ENCODE peak calls at places on chromosomes 16 and 17, in six cellular contexts. V is body of pancreas, K is adrenal gland, I is thoracic aorta, X is kidney, L is IMR-90. N is an unnamed sample. For H3K9me3, the result is how much of the 10 kb centered on the place peaks cover.

GRCh38 chr16:49924078-49924477 is 68.2 kb upstream of the ZNF423 start:
- DNase-seq in V (no peak), K (no peak), I (no peak), X (no peak), L (no peak), N (no peak)

GRCh38 chr17:39622380-39623006 is 4.3 kb upstream of the PPP1R1B start:
- DNase-seq in V (no peak), K (no peak), I (no peak), X (no peak), L (no peak), N (no peak)

GRCh38 chr16:24539850-24540484 is 601 bp downstream of the RBBP6 start:
- DNase-seq in V (peak), K (no peak), I (no peak), X (peak), L (peak), N (no peak)

GRCh38 chr17:77701996-77702395 is 256.5 kb upstream of the TNRC6C start:
- DNase-seq in V (no peak), K (peak), I (no peak), X (no peak), L (no peak), N (no peak)

GRCh38 chr17:61064087-61064951 is 335.3 kb upstream of the TBX2 start:
- DNase-seq in V (no peak), K (no peak), I (no peak), X (no peak), L (no peak), N (no peak)

GRCh38 chr17:74446551-74447500 is 14.9 kb downstream of the GPRC5C start:
- DNase-seq in V (peak), K (peak), I (peak), X (peak), L (no peak), N (no peak)

GRCh38 chr16:12703935-12704334 is 99.8 kb downstream of the CPPED1 start:
- DNase-seq in V (no peak), K (peak), I (no peak), X (no peak), L (peak), N (no peak)

GRCh38 chr16:4240624-4241023 is 1.3 kb downstream of the SRL start:
- DNase-seq in V (no peak), K (no peak), I (no peak), X (no peak), L (no peak), N (no peak)

GRCh38 chr16:47715442-47716054 is 254.4 kb downstream of the PHKB start:
- DNase-seq in V (no peak), K (no peak), I (no peak), X (no peak), L (no peak), N (no peak)

GRCh38 chr17:77556408-77557068 is 402.0 kb upstream of the TNRC6C start:
- DNase-seq in V (no peak), K (no peak), I (no peak), X (peak), L (no peak), N (no peak)

GRCh38 chr17:38464251-38464722 is 36.0 kb downstream of the ARHGAP23 start:
- DNase-seq in V (no peak), K (peak), I (peak), X (peak), L (no peak), N (no peak)

GRCh38 chr17:14724770-14725169 is 423.9 kb downstream of the HS3ST3B1 start:
- DNase-seq in V (no peak), K (no peak), I (no peak), X (no peak), L (no peak), N (no peak)

GRCh38 chr16:8798174-8798527 is 512 bp downstream of the PMM2 start:
- DNase-seq in V (peak), K (no peak), I (no peak), X (no peak), L (peak), N (no peak)

GRCh38 chr17:35889241-35889640 is 9.1 kb upstream of the CCL5 start:
- DNase-seq in V (no peak), K (no peak), I (no peak), X (no peak), L (no peak), N (no peak)

GRCh38 chr17:7574176-7574953 is 5.1 kb upstream of the CD68 start:
- DNase-seq in V (no peak), K (no peak), I (no peak), X (no peak), L (peak), N (no peak)

GRCh38 chr17:65433157-65433556 is 128.3 kb downstream of the AXIN2 start:
- DNase-seq in V (no peak), K (no peak), I (no peak), X (no peak), L (no peak), N (no peak)

GRCh38 chr17:59666235-59666634 is 41.0 kb downstream of the PTRH2 start:
- DNase-seq in V (no peak), K (no peak), I (no peak), X (no peak), L (no peak), N (no peak)

GRCh38 chr16:50401355-50401754 is 32.6 kb upstream of the BRD7 start:
- DNase-seq in V (no peak), K (no peak), I (no peak), X (no peak), L (no peak), N (no peak)

GRCh38 chr17:77725851-77726250 is 232.7 kb upstream of the TNRC6C start:
- DNase-seq in V (no peak), K (peak), I (no peak), X (no peak), L (no peak), N (no peak)

GRCh38 chr17:66673668-66674276 is 161.1 kb upstream of the CACNG5 start:
- DNase-seq in V (peak), K (peak), I (no peak), X (no peak), L (peak), N (peak)

GRCh38 chr17:4901648-4902344 is 1.1 kb downstream of the CHRNE start:
- DNase-seq in V (peak), K (no peak), I (no peak), X (peak), L (no peak), N (no peak)

GRCh38 chr17:4235372-4236279 is 28.2 kb downstream of the ANKFY1 start:
- DNase-seq in V (no peak), K (no peak), I (no peak), X (no peak), L (peak), N (no peak)

GRCh38 chr17:43438626-43439529 is 40.1 kb downstream of the ARL4D start:
- DNase-seq in V (no peak), K (no peak), I (no peak), X (no peak), L (peak), N (no peak)

GRCh38 chr17:27469256-27469655 is 13.0 kb downstream of the KSR1 start:
- DNase-seq in V (no peak), K (no peak), I (no peak), X (no peak), L (no peak), N (no peak)

GRCh38 chr16:53546988-53547391 is 44.0 kb upstream of the AKTIP start:
- DNase-seq in V (no peak), K (no peak), I (no peak), X (no peak), L (peak), N (no peak)

GRCh38 chr17:72407336-72408121 is 286.7 kb downstream of the SOX9 start:
- DNase-seq in V (peak), K (peak), I (peak), X (peak), L (peak), N (peak)

GRCh38 chr17:72406501-72406900 is 285.7 kb downstream of the SOX9 start:
- DNase-seq in V (no peak), K (no peak), I (no peak), X (no peak), L (no peak), N (no peak)

GRCh38 chr17:72403713-72404209 is 282.9 kb downstream of the SOX9 start:
- DNase-seq in V (no peak), K (no peak), I (no peak), X (no peak), L (no peak), N (no peak)

GRCh38 chr17:72404872-72405271 is 284.1 kb downstream of the SOX9 start:
- DNase-seq in V (no peak), K (no peak), I (no peak), X (no peak), L (peak), N (no peak)

DNA sequence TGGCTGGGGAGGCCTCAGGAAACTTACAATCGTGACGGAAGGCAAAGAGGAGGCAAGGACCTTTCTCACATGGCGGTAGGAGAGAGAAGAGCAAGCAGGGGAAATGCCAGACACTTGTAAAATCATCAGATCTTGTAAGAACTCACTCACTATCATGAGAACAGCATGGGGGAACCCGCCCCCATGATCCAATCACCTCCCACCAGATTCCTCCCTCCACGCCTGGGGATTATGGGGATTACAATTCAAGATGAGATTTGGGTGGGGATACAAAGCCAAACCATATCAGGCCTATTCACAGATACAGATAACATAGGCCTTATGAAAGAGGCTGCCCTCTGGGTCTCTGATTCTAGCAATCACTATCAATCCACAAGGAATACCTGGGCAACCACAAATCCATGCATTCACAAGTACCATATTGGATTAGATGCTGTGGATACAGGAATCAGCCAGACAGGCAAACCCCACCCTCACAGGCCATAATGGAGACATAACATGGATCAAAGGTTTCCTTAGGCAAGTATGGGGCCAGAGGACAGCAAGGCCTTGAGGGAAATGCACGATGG is 284.9 kb downstream of the SOX9 start:
- DNase-seq in V (no peak), K (no peak), I (no peak), X (no peak), L (no peak), N (no peak)
- H3K4me3 ChIP-seq in V (no peak), K (no peak), I (no peak), X (no peak), L (no peak), N (no peak)

GRCh38 chr16:11511328-11511727 is 75.4 kb downstream of the LITAF start:
- DNase-seq in V (no peak), K (no peak), I (no peak), X (no peak), L (no peak), N (no peak)
- H3K27ac ChIP-seq in V (no peak), K (no peak), I (no peak), X (no peak), L (no peak), N (no peak)

DNA sequence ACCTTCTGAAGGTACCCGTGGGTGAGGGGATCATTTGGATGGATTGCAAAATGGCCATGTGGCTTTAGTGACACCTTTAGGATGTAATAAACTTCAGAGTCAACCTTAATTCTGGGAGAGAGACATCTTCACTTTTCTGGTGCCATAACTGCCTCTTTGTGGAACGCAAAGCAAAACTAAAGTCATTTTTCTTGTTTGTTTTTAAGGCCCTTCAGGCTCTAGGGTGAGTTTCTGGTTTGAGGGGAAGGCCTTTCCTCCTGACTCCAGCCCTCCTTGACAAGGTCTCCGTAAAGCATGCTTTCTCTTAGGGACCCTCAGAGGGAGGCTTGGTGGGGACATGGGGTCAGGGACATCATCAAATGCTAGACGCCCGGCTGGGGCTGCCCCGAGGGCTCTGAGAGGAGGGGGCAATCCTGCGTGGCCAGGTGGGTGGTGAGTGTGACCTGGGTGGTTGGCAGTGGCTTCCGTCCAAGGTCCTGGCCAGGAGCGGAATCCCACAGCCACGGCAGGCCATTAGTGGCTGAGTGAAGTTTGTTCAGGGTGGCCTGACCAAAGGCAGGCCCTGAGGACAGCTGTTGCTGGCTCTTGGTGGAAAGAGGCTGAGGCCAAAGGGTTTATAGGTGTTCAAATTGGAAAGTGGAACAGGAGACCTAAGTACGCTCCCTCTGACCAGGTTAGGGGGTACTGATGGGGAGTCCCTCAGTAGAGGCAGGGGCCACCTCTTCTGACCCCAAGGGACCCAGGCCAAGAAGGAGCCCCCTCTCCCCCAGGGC is 112.2 kb downstream of the METRNL start:
- DNase-seq in V (peak), K (peak), I (no peak), X (peak), L (no peak), N (no peak)
- H3K9me3 ChIP-seq in V (under half), K (under half), I (under half), X (under half), L (under half), N (under half)

DNA sequence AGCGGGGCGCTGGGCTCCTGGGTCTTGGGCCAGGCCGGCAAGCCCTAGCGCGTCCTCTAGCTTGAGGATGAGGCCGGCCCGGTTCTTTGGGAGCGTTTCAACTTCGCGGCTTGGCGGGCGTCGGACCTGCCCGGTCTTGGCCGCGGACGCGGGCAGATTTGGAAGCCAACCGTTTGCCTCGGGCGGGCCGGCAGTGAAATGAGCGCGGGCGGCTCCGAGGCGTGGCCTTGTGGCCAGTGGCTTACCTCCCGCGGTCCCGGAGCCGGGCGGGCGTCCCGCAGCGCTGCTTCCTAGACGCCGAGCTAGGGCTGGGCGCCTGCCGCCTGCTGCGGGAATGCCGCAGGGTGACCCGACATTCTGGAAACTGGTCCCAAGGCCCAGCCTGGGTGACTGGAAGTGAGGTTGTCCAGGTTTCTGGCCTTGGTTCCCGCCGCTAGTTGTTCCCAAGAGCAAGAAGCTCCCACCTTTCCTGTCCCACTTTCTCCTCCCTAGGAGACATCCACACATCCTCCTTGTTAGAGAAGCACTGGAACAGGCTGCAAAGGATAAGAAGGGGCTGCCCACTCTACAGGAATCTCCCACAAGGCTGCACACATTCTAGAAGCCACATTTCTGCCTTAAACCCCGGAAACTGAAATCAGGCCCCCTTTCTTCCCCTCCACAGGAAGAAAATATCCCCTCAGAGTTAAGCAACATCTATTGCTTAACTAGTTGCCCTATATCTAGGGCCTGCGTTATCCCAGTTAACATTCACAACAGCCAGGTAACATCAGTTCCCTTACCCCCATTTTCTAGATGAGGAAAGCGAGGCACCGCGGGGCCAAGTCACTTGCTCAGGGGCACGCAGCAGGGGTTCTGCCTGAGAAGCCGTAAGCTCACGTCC is 4.5 kb upstream of the CBX8 start:
- DNase-seq in V (peak), K (no peak), I (no peak), X (no peak), L (no peak), N (no peak)
- H3K4me3 ChIP-seq in V (no peak), K (no peak), I (peak), X (no peak), L (no peak), N (no peak)

DNA sequence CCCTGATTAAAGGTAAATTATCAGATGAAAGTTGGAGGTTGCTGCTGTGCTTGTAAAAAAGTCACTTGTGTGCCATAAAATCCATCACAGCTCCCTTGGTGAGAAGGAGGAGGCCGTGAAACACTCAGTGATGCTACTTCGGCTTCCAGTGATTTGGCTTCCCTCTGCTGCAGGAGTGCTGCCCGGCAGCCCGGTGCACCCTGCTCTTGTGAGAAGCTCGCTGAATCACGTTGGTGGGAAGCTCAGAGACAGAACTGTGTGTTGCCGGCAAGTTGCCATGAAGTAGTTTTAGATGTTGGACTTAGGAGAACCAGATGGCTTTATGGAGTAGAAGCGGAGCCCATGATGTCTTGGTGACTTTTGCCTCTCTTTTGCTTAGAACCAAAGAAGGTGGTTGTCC is 33.3 kb downstream of the MSI2 start:
- DNase-seq in V (no peak), K (no peak), I (no peak), X (no peak), L (no peak), N (no peak)
- H3K27ac ChIP-seq in V (no peak), K (peak), I (no peak), X (peak), L (no peak), N (no peak)

DNA sequence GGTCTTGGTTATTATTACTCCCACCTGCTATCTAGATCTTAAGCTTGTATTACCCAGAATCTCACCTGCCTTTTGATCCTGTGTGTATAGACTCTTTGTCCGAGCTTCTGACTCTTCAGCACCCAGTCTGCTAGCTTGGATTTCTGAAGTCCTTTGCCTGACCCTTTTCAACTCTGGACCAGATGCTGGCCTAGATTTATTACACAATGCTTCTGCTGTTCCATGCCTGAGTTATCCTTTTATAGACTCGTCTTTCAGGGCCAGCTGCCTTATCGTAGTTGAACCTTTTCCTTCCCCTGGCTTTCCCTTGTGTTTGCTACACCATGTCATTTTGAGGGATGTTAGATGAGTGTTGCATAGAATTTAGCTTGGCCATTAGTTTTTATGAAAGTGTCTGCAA is 32.6 kb downstream of the RHOT1 start:
- DNase-seq in V (no peak), K (no peak), I (no peak), X (no peak), L (no peak), N (no peak)
- H3K9me3 ChIP-seq in V (under half), K (under half), I (under half), X (under half), L (under half), N (under half)

GRCh38 chr16:2151188-2152091 is 3.0 kb downstream of the RAB26 start:
- DNase-seq in V (no peak), K (no peak), I (no peak), X (peak), L (no peak), N (no peak)
- H3K4me3 ChIP-seq in V (no peak), K (no peak), I (no peak), X (no peak), L (no peak), N (peak)

GRCh38 chr16:20883554-20884239 is 16.5 kb downstream of the DCUN1D3 start:
- DNase-seq in V (peak), K (no peak), I (no peak), X (no peak), L (no peak), N (no peak)
- H3K27ac ChIP-seq in V (peak), K (peak), I (no peak), X (no peak), L (no peak), N (no peak)

DNA sequence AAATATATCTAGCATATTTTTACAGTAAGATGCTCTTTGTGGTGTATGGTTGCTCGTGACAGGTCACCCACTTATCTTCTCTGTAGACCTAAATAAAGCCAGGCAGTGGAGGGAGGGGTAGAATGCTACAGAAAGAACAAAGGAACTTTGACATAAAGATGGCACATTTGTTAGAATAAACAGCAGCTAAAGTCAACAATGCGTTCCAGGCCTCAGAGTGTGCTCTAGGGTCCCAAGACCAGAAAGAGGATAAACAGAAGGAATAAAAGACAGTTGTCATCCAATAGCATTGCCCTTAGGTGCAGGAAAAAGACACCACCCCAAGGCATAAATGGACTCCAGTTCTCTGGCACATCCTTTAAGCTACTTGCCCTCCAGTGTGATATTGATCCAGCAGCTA is 523.0 kb upstream of the CDH11 start:
- DNase-seq in V (no peak), K (no peak), I (no peak), X (no peak), L (no peak), N (no peak)
- H3K9me3 ChIP-seq in V (under half), K (under half), I (under half), X (under half), L (under half), N (under half)

N was measured in AG04450.